ENCODE peak calls at places on chromosomes 11 and 22, in five cellular contexts. One of them, this sample, is unnamed.

GRCh38 chr11:121119444-121119843 is 18.4 kb downstream of the TECTA start:
- DNase-seq in K562: no peak
- DNase-seq in SK-N-SH: peak
- DNase-seq in HepG2: no peak
- DNase-seq in HEK293T: no peak
- DNase-seq in this sample: no peak

GRCh38 chr11:1403721-1404460 is 14.2 kb downstream of the BRSK2 start:
- DNase-seq in SK-N-SH: no peak
- DNase-seq in HEK293T: no peak
- DNase-seq in HepG2: no peak
- DNase-seq in K562: no peak
- DNase-seq in this sample: no peak

GRCh38 chr11:115333106-115333505 is 171.1 kb downstream of the CADM1 start:
- DNase-seq in SK-N-SH: no peak
- DNase-seq in K562: no peak
- DNase-seq in HEK293T: no peak
- DNase-seq in HepG2: no peak
- DNase-seq in this sample: no peak

GRCh38 chr11:21343204-21343603 is 673.8 kb downstream of the NELL1 start:
- DNase-seq in HepG2: no peak
- DNase-seq in SK-N-SH: peak
- DNase-seq in HEK293T: no peak
- DNase-seq in K562: no peak
- DNase-seq in this sample: no peak

GRCh38 chr11:108160970-108161566 is 39.7 kb downstream of the ACAT1 start:
- DNase-seq in SK-N-SH: no peak
- DNase-seq in HEK293T: no peak
- DNase-seq in K562: no peak
- DNase-seq in HepG2: no peak
- DNase-seq in this sample: peak

GRCh38 chr22:28716686-28717085 is 24.9 kb downstream of the CHEK2 start:
- DNase-seq in SK-N-SH: no peak
- DNase-seq in HEK293T: no peak
- DNase-seq in HepG2: no peak
- DNase-seq in K562: no peak
- DNase-seq in this sample: no peak

GRCh38 chr11:87007938-87008337 is 29.8 kb upstream of the TMEM135 start:
- DNase-seq in HEK293T: no peak
- DNase-seq in HepG2: no peak
- DNase-seq in K562: no peak
- DNase-seq in SK-N-SH: no peak
- DNase-seq in this sample: no peak

GRCh38 chr11:6615882-6616585 is 3.2 kb downstream of the TPP1 start:
- DNase-seq in HEK293T: no peak
- DNase-seq in SK-N-SH: no peak
- DNase-seq in K562: no peak
- DNase-seq in HepG2: no peak
- DNase-seq in this sample: no peak

GRCh38 chr22:47192651-47193437 is 430.4 kb downstream of the TBC1D22A start:
- DNase-seq in HepG2: no peak
- DNase-seq in HEK293T: no peak
- DNase-seq in K562: peak
- DNase-seq in SK-N-SH: no peak
- DNase-seq in this sample: no peak

GRCh38 chr22:19085233-19086043 is 36.8 kb downstream of the DGCR2 start:
- DNase-seq in K562: no peak
- DNase-seq in HepG2: peak
- DNase-seq in HEK293T: peak
- DNase-seq in SK-N-SH: peak
- DNase-seq in this sample: peak

GRCh38 chr11:82994615-82995014 is 77.1 kb downstream of the RAB30 start:
- DNase-seq in K562: no peak
- DNase-seq in SK-N-SH: no peak
- DNase-seq in HepG2: no peak
- DNase-seq in HEK293T: no peak
- DNase-seq in this sample: no peak

GRCh38 chr22:32323513-32324164 is 34.0 kb upstream of the RFPL3 start:
- DNase-seq in HEK293T: no peak
- DNase-seq in K562: no peak
- DNase-seq in HepG2: no peak
- DNase-seq in SK-N-SH: no peak
- DNase-seq in this sample: no peak

GRCh38 chr22:45272498-45272897 is 12.3 kb upstream of the UPK3A start:
- DNase-seq in HEK293T: no peak
- DNase-seq in HepG2: peak
- DNase-seq in K562: no peak
- DNase-seq in SK-N-SH: no peak
- DNase-seq in this sample: no peak

GRCh38 chr11:110857885-110858555 is 145.8 kb upstream of the ARHGAP20 start:
- DNase-seq in K562: no peak
- DNase-seq in HepG2: no peak
- DNase-seq in HEK293T: no peak
- DNase-seq in SK-N-SH: no peak
- DNase-seq in this sample: no peak

GRCh38 chr11:67316882-67317364 is 13.6 kb downstream of the SSH3 start:
- DNase-seq in K562: no peak
- DNase-seq in HepG2: no peak
- DNase-seq in HEK293T: no peak
- DNase-seq in SK-N-SH: no peak
- DNase-seq in this sample: no peak
- TF ChIP-seq FOXM1 in K562: no peak
- TF ChIP-seq FOXM1 in HepG2: no peak
- TF ChIP-seq FOXM1 in HEK293T: no peak
- TF ChIP-seq FOXM1 in SK-N-SH: no peak
- TF ChIP-seq FOXM1 in this sample: no peak

GRCh38 chr11:12556788-12557384 is 117.3 kb upstream of the TEAD1 start:
- DNase-seq in HepG2: peak
- DNase-seq in HEK293T: no peak
- DNase-seq in SK-N-SH: no peak
- DNase-seq in K562: no peak
- DNase-seq in this sample: no peak

GRCh38 chr11:12547953-12548650 is 126.1 kb upstream of the TEAD1 start:
- DNase-seq in HepG2: no peak
- DNase-seq in HEK293T: no peak
- DNase-seq in SK-N-SH: no peak
- DNase-seq in K562: no peak
- DNase-seq in this sample: no peak

GRCh38 chr11:12554122-12554521 is 120.1 kb upstream of the TEAD1 start:
- DNase-seq in HEK293T: no peak
- DNase-seq in HepG2: no peak
- DNase-seq in SK-N-SH: no peak
- DNase-seq in K562: no peak
- DNase-seq in this sample: no peak

GRCh38 chr11:12556155-12556554 is 118.1 kb upstream of the TEAD1 start:
- DNase-seq in SK-N-SH: no peak
- DNase-seq in HepG2: no peak
- DNase-seq in HEK293T: no peak
- DNase-seq in K562: no peak
- DNase-seq in this sample: no peak

DNA sequence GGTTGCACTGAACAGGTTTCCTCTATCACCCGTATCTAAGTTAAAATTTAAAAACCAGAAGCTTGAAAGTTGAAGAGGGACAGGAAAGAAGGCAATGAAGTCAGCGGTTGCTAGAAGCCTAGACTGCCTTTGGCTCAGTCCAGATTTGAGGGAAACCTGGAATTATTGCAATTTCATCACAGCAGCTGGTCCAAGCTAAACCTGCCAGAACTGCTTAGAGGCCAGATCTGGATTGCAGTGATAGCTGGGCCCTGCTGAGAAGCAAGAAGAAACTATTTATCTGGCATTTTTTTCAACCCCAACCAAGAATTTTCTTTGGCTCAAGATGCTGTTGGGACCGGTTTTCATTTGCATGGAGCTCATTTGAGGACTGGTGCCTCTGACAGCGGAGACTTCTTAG is 121.5 kb upstream of the TEAD1 start:
- DNase-seq in HepG2: no peak
- DNase-seq in K562: no peak
- DNase-seq in HEK293T: no peak
- DNase-seq in SK-N-SH: no peak
- DNase-seq in this sample: no peak
- TF ChIP-seq FOXM1 in HepG2: no peak
- TF ChIP-seq FOXM1 in K562: no peak
- TF ChIP-seq FOXM1 in HEK293T: no peak
- TF ChIP-seq FOXM1 in SK-N-SH: no peak
- TF ChIP-seq FOXM1 in this sample: no peak

GRCh38 chr22:42269407-42270177 is 861 bp downstream of the TCF20 start:
- DNase-seq in HepG2: peak
- DNase-seq in HEK293T: peak
- DNase-seq in K562: peak
- DNase-seq in SK-N-SH: peak
- DNase-seq in this sample: no peak
- TF ChIP-seq FOXM1 in HepG2: no peak
- TF ChIP-seq FOXM1 in HEK293T: no peak
- TF ChIP-seq FOXM1 in K562: no peak
- TF ChIP-seq FOXM1 in SK-N-SH: no peak
- TF ChIP-seq FOXM1 in this sample: no peak

GRCh38 chr11:40188848-40189247 is 1270.6 kb downstream of the LRRC4C start:
- DNase-seq in HEK293T: no peak
- DNase-seq in K562: no peak
- DNase-seq in SK-N-SH: no peak
- DNase-seq in HepG2: peak
- DNase-seq in this sample: no peak

GRCh38 chr11:40186401-40187091 is 1272.9 kb downstream of the LRRC4C start:
- DNase-seq in SK-N-SH: peak
- DNase-seq in HEK293T: no peak
- DNase-seq in HepG2: peak
- DNase-seq in K562: no peak
- DNase-seq in this sample: no peak

GRCh38 chr11:40190294-40190693 is 1269.2 kb downstream of the LRRC4C start:
- DNase-seq in HEK293T: no peak
- DNase-seq in K562: no peak
- DNase-seq in SK-N-SH: peak
- DNase-seq in HepG2: no peak
- DNase-seq in this sample: no peak

GRCh38 chr11:40185793-40186192 is 1273.7 kb downstream of the LRRC4C start:
- DNase-seq in K562: no peak
- DNase-seq in HEK293T: no peak
- DNase-seq in SK-N-SH: no peak
- DNase-seq in HepG2: no peak
- DNase-seq in this sample: no peak

DNA sequence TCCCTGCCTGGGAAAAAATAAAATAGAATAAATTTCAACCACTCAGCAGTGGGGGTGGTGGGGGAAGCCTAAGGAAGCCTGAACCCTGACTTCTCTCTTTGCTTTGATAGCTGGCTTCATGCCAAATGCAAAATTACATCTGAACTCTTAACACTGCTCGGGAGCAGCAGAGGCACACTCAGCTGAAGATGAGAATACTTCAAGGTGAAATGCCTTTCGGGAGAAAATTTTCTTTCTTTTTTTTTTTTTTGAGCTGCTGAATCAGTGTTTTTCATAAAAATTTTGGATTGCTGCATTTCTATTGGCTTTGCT is 1272.4 kb downstream of the LRRC4C start:
- DNase-seq in K562: no peak
- DNase-seq in HepG2: no peak
- DNase-seq in SK-N-SH: no peak
- DNase-seq in HEK293T: no peak
- DNase-seq in this sample: no peak
- TF ChIP-seq FOXM1 in K562: no peak
- TF ChIP-seq FOXM1 in HepG2: no peak
- TF ChIP-seq FOXM1 in SK-N-SH: no peak
- TF ChIP-seq FOXM1 in HEK293T: no peak
- TF ChIP-seq FOXM1 in this sample: no peak

GRCh38 chr11:61334434-61335354 is 1.7 kb downstream of the TKFC start:
- DNase-seq in HEK293T: no peak
- DNase-seq in HepG2: peak
- DNase-seq in K562: no peak
- DNase-seq in SK-N-SH: no peak
- DNase-seq in this sample: no peak
- TF ChIP-seq FOXM1 in HEK293T: no peak
- TF ChIP-seq FOXM1 in HepG2: no peak
- TF ChIP-seq FOXM1 in K562: peak
- TF ChIP-seq FOXM1 in SK-N-SH: no peak
- TF ChIP-seq FOXM1 in this sample: no peak

GRCh38 chr22:31235076-31235475 is 23.0 kb downstream of the LIMK2 start:
- DNase-seq in HepG2: no peak
- DNase-seq in K562: no peak
- DNase-seq in HEK293T: no peak
- DNase-seq in SK-N-SH: no peak
- DNase-seq in this sample: no peak
- TF ChIP-seq FOXM1 in HepG2: no peak
- TF ChIP-seq FOXM1 in K562: no peak
- TF ChIP-seq FOXM1 in HEK293T: no peak
- TF ChIP-seq FOXM1 in SK-N-SH: no peak
- TF ChIP-seq FOXM1 in this sample: no peak

This sample was measured in GM12878.